ENCODE peak calls at places on chromosomes 13 and 19, in seven cellular contexts. M is IMR-90, U is H9, Z is mesenchymal stem cell, P is H1, A is neuronal stem cell, F is trophoblast cell. K is an unnamed sample.

GRCh38 chr19:33419763-33420080 is 46.2 kb downstream of the CEBPG start:
- DNase-seq in M (no peak), U (peak; percentile 76), Z (no peak), P (no peak), A (peak; percentile 54), F (no peak), K (peak; percentile 72)

GRCh38 chr13:45416521-45417125 is 1.6 kb downstream of the SLC25A30 start:
- DNase-seq in M (no peak), U (no peak), Z (peak; percentile 16), P (no peak), A (no peak), F (no peak), K (no peak)

GRCh38 chr13:92843549-92843948 is 383.1 kb upstream of the GPC6 start:
- DNase-seq in M (peak; percentile 69), U (no peak), Z (peak; percentile 78), P (no peak), A (no peak), F (no peak), K (no peak)

GRCh38 chr13:43544011-43544410 is 242.8 kb downstream of the ENOX1 start:
- DNase-seq in M (peak; percentile 58), U (no peak), Z (peak; percentile 65), P (no peak), A (no peak), F (peak; percentile 70), K (no peak)

GRCh38 chr19:7926727-7927604 is 1.0 kb upstream of the CTXN1 start:
- DNase-seq in M (no peak), U (no peak), Z (no peak), P (no peak), A (no peak), F (no peak), K (no peak)

GRCh38 chr13:99741979-99742378 is 229.6 kb downstream of the ZIC5 start:
- DNase-seq in M (no peak), U (no peak), Z (no peak), P (no peak), A (no peak), F (no peak), K (no peak)

GRCh38 chr13:51033431-51034185 is 77.5 kb downstream of the C13orf42 start:
- DNase-seq in M (no peak), U (no peak), Z (no peak), P (no peak), A (no peak), F (no peak), K (no peak)

GRCh38 chr13:19960673-19961015 is 2.1 kb downstream of the ZMYM2 start:
- DNase-seq in M (no peak), U (no peak), Z (peak; percentile 40), P (no peak), A (no peak), F (peak; percentile 4), K (no peak)

GRCh38 chr19:50414850-50415660 is 3.7 kb upstream of the SPIB start:
- DNase-seq in M (peak; percentile 54), U (peak; percentile 92), Z (peak; percentile 61), P (peak; percentile 79), A (peak; percentile 62), F (peak; percentile 76), K (peak; percentile 88)

GRCh38 chr19:43464089-43464775 is 1.2 kb downstream of the LYPD3 start:
- DNase-seq in M (no peak), U (no peak), Z (no peak), P (no peak), A (no peak), F (peak; percentile 75), K (no peak)

GRCh38 chr19:31334101-31334848 is 15.0 kb downstream of the TSHZ3 start:
- DNase-seq in M (peak; percentile 74), U (no peak), Z (peak; percentile 53), P (no peak), A (no peak), F (no peak), K (no peak)

GRCh38 chr13:99418663-99419140 is 82.6 kb upstream of the TM9SF2 start:
- DNase-seq in M (no peak), U (no peak), Z (no peak), P (no peak), A (no peak), F (no peak), K (no peak)

GRCh38 chr19:45817725-45818301 is 2.7 kb upstream of the RSPH6A start:
- DNase-seq in M (no peak), U (peak; percentile 70), Z (no peak), P (no peak), A (no peak), F (peak; percentile 16), K (peak; percentile 70)

GRCh38 chr19:7852851-7853759 is 21.1 kb downstream of the PRR36 start:
- DNase-seq in M (peak; percentile 41), U (peak; percentile 96), Z (peak; percentile 60), P (no peak), A (peak; percentile 72), F (peak; percentile 79), K (peak; percentile 88)

GRCh38 chr19:53157601-53158000 is 1.3 kb downstream of the ZNF347 start:
- DNase-seq in M (peak; percentile 13), U (peak; percentile 42), Z (peak; percentile 15), P (no peak), A (peak; percentile 11), F (no peak), K (peak; percentile 44)

GRCh38 chr13:31250435-31250834 is 50.7 kb downstream of the B3GLCT start:
- DNase-seq in M (no peak), U (no peak), Z (no peak), P (no peak), A (no peak), F (no peak), K (no peak)

GRCh38 chr13:62643007-62643483 is 1227.4 kb upstream of the PCDH20 start:
- DNase-seq in M (peak; percentile 66), U (no peak), Z (peak; percentile 20), P (no peak), A (no peak), F (peak; percentile 90), K (peak; percentile 69)

GRCh38 chr13:44359983-44360375 is 13.6 kb upstream of the SERP2 start:
- DNase-seq in M (no peak), U (no peak), Z (no peak), P (no peak), A (no peak), F (peak; percentile 38), K (no peak)

GRCh38 chr13:99415851-99416331 is 85.4 kb upstream of the TM9SF2 start:
- DNase-seq in M (no peak), U (no peak), Z (no peak), P (no peak), A (no peak), F (no peak), K (no peak)

GRCh38 chr13:28049215-28049614 is 51.2 kb downstream of the FLT3 start:
- DNase-seq in M (no peak), U (no peak), Z (no peak), P (no peak), A (no peak), F (no peak), K (no peak)

GRCh38 chr13:20825476-20825875 is 51.7 kb upstream of the EEF1AKMT1 start:
- DNase-seq in M (peak; percentile 55), U (no peak), Z (peak; percentile 39), P (no peak), A (no peak), F (peak; percentile 78), K (no peak)

GRCh38 chr19:15379996-15380647 is 535 bp upstream of the AKAP8 start:
- DNase-seq in M (peak; percentile 11), U (peak; percentile 89), Z (peak; percentile 51), P (peak; percentile 68), A (no peak), F (peak; percentile 87), K (peak; percentile 94)

GRCh38 chr19:33434886-33435705 is 61.6 kb downstream of the CEBPG start:
- DNase-seq in M (peak; percentile 32), U (no peak), Z (peak; percentile 48), P (no peak), A (no peak), F (no peak), K (peak; percentile 7)

GRCh38 chr19:35340431-35340830 is 7.3 kb upstream of the FFAR1 start:
- DNase-seq in M (no peak), U (no peak), Z (no peak), P (no peak), A (no peak), F (no peak), K (no peak)

GRCh38 chr19:35337984-35338296 is 9.0 kb downstream of the CD22 start:
- DNase-seq in M (no peak), U (no peak), Z (no peak), P (no peak), A (no peak), F (no peak), K (no peak)

GRCh38 chr19:35342430-35342829 is 5.3 kb upstream of the FFAR1 start:
- DNase-seq in M (no peak), U (no peak), Z (no peak), P (no peak), A (no peak), F (no peak), K (peak; percentile 53)

GRCh38 chr19:35341565-35342225 is 6.0 kb upstream of the FFAR1 start:
- DNase-seq in M (no peak), U (no peak), Z (no peak), P (no peak), A (no peak), F (no peak), K (no peak)

GRCh38 chr19:35341006-35341405 is 6.7 kb upstream of the FFAR1 start:
- DNase-seq in M (no peak), U (no peak), Z (no peak), P (no peak), A (no peak), F (no peak), K (no peak)
- H3K23ac ChIP-seq in M (no peak overlapping the region), U (no peak overlapping the region), Z (no peak overlapping the region), P (no peak overlapping the region), A (no peak overlapping the region), F (no peak overlapping the region), K (no peak overlapping the region)

GRCh38 chr19:13965926-13966683 is 13.8 kb downstream of the DCAF15 start:
- DNase-seq in M (no peak), U (peak; percentile 30), Z (no peak), P (no peak), A (no peak), F (no peak), K (peak; percentile 25)
- H2BK5ac ChIP-seq in M (no peak overlapping the region), U (no peak overlapping the region), Z (no peak overlapping the region), P (no peak overlapping the region), A (peak overlapping the region; percentile 53), F (no peak overlapping the region), K (no peak overlapping the region)

DNA sequence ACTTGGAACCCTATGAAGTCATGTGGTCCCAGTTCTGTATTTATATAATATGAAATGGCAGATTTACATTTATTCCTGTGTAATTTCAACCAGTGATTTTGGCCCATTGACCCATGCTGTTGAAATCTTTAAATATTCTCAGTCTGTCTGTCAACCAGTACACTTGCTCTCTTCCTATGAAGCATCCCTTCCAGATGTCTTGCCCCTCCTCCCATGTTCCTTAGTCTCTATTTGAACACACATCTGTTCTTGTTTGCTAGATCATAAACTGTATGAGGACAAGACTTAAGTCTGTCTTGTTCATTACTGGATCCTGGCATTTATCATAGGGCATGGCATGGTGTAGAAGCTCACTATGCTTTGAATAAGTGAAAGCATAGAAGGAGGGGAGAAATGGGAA is 35.0 kb downstream of the STARD13 start:
- DNase-seq in M (peak; percentile 50), U (no peak), Z (no peak), P (no peak), A (no peak), F (no peak), K (no peak)
- H3K23ac ChIP-seq in M (peak overlapping the region; percentile 80), U (no peak overlapping the region), Z (no peak overlapping the region), P (no peak overlapping the region), A (no peak overlapping the region), F (no peak overlapping the region), K (no peak overlapping the region)

DNA sequence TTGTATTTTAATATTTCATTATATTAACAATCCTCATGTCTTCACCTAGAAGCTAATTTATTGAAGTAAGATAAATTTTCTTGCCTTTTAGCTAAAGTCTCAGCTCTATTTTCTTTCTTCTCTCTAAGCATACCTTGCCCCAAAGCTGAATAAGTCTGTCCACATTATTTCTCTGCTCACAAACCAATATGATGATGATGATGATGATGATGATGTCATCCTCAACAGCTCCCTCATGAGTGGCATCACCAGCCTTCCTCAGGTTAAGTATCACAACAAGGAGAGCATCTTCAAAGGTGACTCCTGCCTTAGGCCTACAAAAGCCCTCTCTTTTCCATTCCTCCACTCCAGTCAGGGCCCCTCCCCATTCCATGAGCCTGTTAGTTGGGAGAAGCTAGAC is 31.9 kb upstream of the ATP12A start:
- DNase-seq in M (no peak), U (no peak), Z (no peak), P (no peak), A (no peak), F (no peak), K (no peak)
- H2BK5ac ChIP-seq in M (no peak overlapping the region), U (no peak overlapping the region), Z (no peak overlapping the region), P (no peak overlapping the region), A (no peak overlapping the region), F (no peak overlapping the region), K (no peak overlapping the region)